ENCODE peak calls at places on chromosomes 6 and 20, in four cellular contexts. N is esophagus squamous epithelium, L is spleen, O is SK-N-SH. W is an unnamed sample. For H3K36me3, the result is how much of the 10 kb centered on the place peaks cover.

GRCh38 chr20:13286600-13286999 is 65.5 kb downstream of the ISM1 start:
- DNase-seq in N (no peak), L (no peak), O (no peak), W (no peak)

GRCh38 chr6:13461805-13462204 is 25.6 kb downstream of the GFOD1 start:
- DNase-seq in N (no peak), L (peak), O (no peak), W (no peak)

GRCh38 chr6:72324591-72324990 is 297.3 kb upstream of the KCNQ5 start:
- DNase-seq in N (no peak), L (no peak), O (no peak), W (no peak)

GRCh38 chr6:42136508-42137191 is 5.8 kb downstream of the C6orf132 start:
- DNase-seq in N (no peak), L (no peak), O (peak), W (no peak)

GRCh38 chr6:149003560-149003959 is 256.7 kb downstream of the UST start:
- DNase-seq in N (no peak), L (no peak), O (no peak), W (no peak)

GRCh38 chr6:80771941-80772340 is 665.5 kb downstream of the BCKDHB start:
- DNase-seq in N (no peak), L (no peak), O (no peak), W (no peak)

GRCh38 chr6:75024796-75025195 is 181.1 kb downstream of the COL12A1 start:
- DNase-seq in N (no peak), L (no peak), O (no peak), W (no peak)

GRCh38 chr6:3977875-3978711 is 100.8 kb downstream of the FAM217A start:
- DNase-seq in N (no peak), L (no peak), O (no peak), W (peak)

GRCh38 chr20:11452326-11452725 is 465.4 kb upstream of the BTBD3 start:
- DNase-seq in N (no peak), L (no peak), O (no peak), W (no peak)

GRCh38 chr20:13821876-13822275 is 37.0 kb downstream of the NDUFAF5 start:
- DNase-seq in N (no peak), L (no peak), O (no peak), W (no peak)

GRCh38 chr20:4014031-4014474 is 1.3 kb downstream of the RNF24 start:
- DNase-seq in N (no peak), L (no peak), O (peak), W (no peak)

GRCh38 chr6:84553527-84553926 is 210.9 kb downstream of the TBX18 start:
- DNase-seq in N (no peak), L (no peak), O (no peak), W (no peak)

GRCh38 chr20:43316271-43316670 is 126.6 kb upstream of the PTPRT start:
- DNase-seq in N (no peak), L (no peak), O (no peak), W (no peak)

GRCh38 chr6:97394160-97394748 is 111.2 kb upstream of the MMS22L start:
- DNase-seq in N (no peak), L (no peak), O (peak), W (no peak)

GRCh38 chr6:56381852-56382251 is 134.5 kb upstream of the COL21A1 start:
- DNase-seq in N (no peak), L (no peak), O (no peak), W (no peak)

GRCh38 chr6:37137201-37137880 is 32.6 kb upstream of the PIM1 start:
- DNase-seq in N (no peak), L (no peak), O (peak), W (peak)

GRCh38 chr6:16683524-16684194 is 77.6 kb downstream of the ATXN1 start:
- DNase-seq in N (no peak), L (no peak), O (no peak), W (peak)

GRCh38 chr6:50608421-50608820 is 104.9 kb upstream of the TFAP2D start:
- DNase-seq in N (no peak), L (no peak), O (no peak), W (no peak)

GRCh38 chr20:8527998-8528397 is 395.9 kb downstream of the PLCB1 start:
- DNase-seq in N (no peak), L (no peak), O (no peak), W (no peak)

GRCh38 chr6:150588862-150589499 is 10.7 kb upstream of the PLEKHG1 start:
- DNase-seq in N (no peak), L (no peak), O (no peak), W (no peak)

GRCh38 chr6:160365117-160365516 is 16.9 kb downstream of the SLC22A3 start:
- DNase-seq in N (no peak), L (no peak), O (no peak), W (no peak)

DNA sequence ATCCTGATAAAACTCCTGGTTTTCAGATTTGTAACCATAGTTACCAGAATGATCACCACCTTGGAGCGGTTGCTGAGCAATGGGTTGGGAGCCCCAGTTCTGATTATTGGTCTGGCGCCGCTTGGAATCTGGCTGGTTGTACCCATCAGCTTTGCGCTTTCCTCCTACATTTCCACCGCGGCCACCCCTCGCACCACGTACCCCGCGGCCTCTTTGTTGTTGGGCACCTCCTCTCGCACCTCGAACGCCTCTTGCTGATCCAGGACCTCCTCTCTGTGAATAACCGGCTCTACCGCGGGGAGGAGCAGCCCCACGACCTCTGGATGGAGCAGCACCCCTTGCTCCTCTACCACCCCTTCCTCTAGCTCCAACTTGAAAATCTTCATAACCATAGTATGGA is 21.1 kb upstream of the SNX14 start:
- DNase-seq in N (no peak), L (no peak), O (no peak), W (no peak)
- H3K36me3 ChIP-seq in N (under half), L (half or more), O (half or more), W (under half)

GRCh38 chr6:166770216-166771116 is 143.4 kb upstream of the RPS6KA2 start:
- DNase-seq in N (no peak), L (no peak), O (peak), W (no peak)
- TF ChIP-seq CTCF in N (no peak), L (no peak), O (peak), W (no peak)

GRCh38 chr20:25465398-25465797 is 57.9 kb downstream of the GINS1 start:
- DNase-seq in N (no peak), L (peak), O (no peak), W (peak)
- H3K36me3 ChIP-seq in N (under half), L (under half), O (under half), W (half or more)

GRCh38 chr20:24254480-24254879 is 214.9 kb upstream of the SYNDIG1 start:
- DNase-seq in N (no peak), L (no peak), O (no peak), W (no peak)
- TF ChIP-seq CTCF in N (no peak), L (no peak), O (no peak), W (no peak)

GRCh38 chr20:50892394-50892793 is 38.8 kb downstream of the ADNP start:
- DNase-seq in N (no peak), L (peak), O (no peak), W (no peak)
- H3K36me3 ChIP-seq in N (under half), L (half or more), O (half or more), W (under half)

GRCh38 chr6:107079429-107079828 is 35.9 kb downstream of the BEND3 start:
- DNase-seq in N (no peak), L (no peak), O (no peak), W (peak)

GRCh38 chr6:107083047-107083768 is 32.1 kb downstream of the BEND3 start:
- DNase-seq in N (no peak), L (no peak), O (no peak), W (peak)

GRCh38 chr6:107080036-107080435 is 35.3 kb downstream of the BEND3 start:
- DNase-seq in N (no peak), L (no peak), O (no peak), W (peak)

GRCh38 chr6:107083921-107084320 is 31.4 kb downstream of the BEND3 start:
- DNase-seq in N (no peak), L (no peak), O (no peak), W (peak)

DNA sequence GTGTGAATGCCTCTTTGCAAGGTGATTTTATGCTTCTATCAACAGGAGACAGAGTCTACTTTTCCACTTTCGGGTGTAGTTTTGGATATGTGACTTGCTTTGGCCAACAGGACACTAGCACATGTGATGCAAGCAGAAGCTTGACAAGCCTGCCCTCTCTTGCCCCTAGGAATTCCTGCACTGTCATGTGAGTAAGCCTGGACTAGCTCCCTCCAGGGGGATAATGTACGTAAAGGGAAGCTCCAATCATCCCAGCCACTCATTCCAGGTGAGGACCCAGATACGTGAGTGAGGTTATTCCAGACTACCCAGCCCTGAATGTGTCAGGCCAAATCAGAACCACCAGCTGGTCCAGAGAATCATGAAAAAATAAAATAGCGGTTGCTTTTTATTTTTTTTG is 33.3 kb downstream of the BEND3 start:
- DNase-seq in N (no peak), L (no peak), O (no peak), W (peak)
- TF ChIP-seq CTCF in N (no peak), L (no peak), O (no peak), W (no peak)

GRCh38 chr20:35515949-35516645 is 13.4 kb downstream of the C20orf173 start:
- DNase-seq in N (no peak), L (no peak), O (no peak), W (no peak)

GRCh38 chr20:35517125-35517524 is 12.3 kb downstream of the C20orf173 start:
- DNase-seq in N (no peak), L (no peak), O (no peak), W (no peak)

GRCh38 chr20:35515341-35515740 is 14.1 kb downstream of the C20orf173 start:
- DNase-seq in N (no peak), L (no peak), O (no peak), W (no peak)

GRCh38 chr20:35511814-35512420 is 17.5 kb downstream of the C20orf173 start:
- DNase-seq in N (no peak), L (no peak), O (peak), W (no peak)

DNA sequence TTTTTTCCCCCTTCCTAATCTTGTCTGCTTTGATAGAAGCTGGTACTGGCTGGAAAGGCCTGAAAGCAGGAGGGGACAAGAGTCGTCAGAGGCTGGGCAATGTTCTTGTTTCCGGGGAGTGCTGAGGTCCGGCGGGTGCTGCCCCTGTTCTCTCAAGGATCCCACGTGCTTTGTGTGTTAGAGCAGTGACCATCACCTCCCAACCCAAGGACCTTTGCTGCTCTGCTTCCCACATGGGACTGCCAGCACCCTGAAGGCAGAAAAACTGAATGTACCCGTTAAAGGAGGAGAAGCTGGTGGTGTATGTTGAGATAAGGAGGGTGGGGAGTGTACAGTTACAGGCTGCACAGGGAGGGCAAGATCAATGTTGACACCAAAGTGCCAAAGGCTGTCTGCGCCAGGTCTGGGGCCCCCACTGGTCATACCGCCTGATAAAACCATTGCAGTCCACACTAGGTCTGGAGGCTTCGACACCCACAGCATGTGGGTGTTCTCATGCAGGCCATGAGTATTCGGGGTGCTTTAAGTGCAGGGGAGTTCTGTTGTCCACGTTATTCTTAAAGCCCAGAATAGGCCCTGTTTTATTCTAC is 15.0 kb downstream of the C20orf173 start:
- DNase-seq in N (no peak), L (no peak), O (no peak), W (no peak)
- H3K36me3 ChIP-seq in N (under half), L (half or more), O (under half), W (under half)